ENCODE peak calls at places on chromosomes 7 and 10, in seven cellular contexts. M, K, Q, F, T, N and G are unnamed samples.

GRCh38 chr7:159239028-159239427 is 94.4 kb upstream of the VIPR2 start:
- DNase-seq in M (no peak), K (no peak), Q (no peak), F (no peak), T (no peak), N (no peak), G (no peak)

GRCh38 chr10:33529234-33529633 is 194.8 kb upstream of the NRP1 start:
- DNase-seq in M (no peak), K (no peak), Q (no peak), F (no peak), T (no peak), N (no peak), G (no peak)

GRCh38 chr7:149454750-149455149 is 6.1 kb downstream of the ZNF777 start:
- DNase-seq in M (no peak), K (no peak), Q (no peak), F (no peak), T (no peak), N (no peak), G (no peak)

GRCh38 chr7:138475377-138475776 is 15.3 kb downstream of the TRIM24 start:
- DNase-seq in M (no peak), K (no peak), Q (no peak), F (no peak), T (no peak), N (no peak), G (no peak)

GRCh38 chr7:25669954-25670841 is 441.9 kb upstream of the NPVF start:
- DNase-seq in M (peak), K (no peak), Q (no peak), F (no peak), T (no peak), N (no peak), G (no peak)

GRCh38 chr10:35768731-35769130 is 126.6 kb upstream of the FZD8 start:
- DNase-seq in M (no peak), K (no peak), Q (no peak), F (no peak), T (no peak), N (no peak), G (no peak)

GRCh38 chr7:144437370-144438191 is 34.1 kb upstream of the NOBOX start:
- DNase-seq in M (peak), K (peak), Q (peak), F (peak), T (no peak), N (peak), G (no peak)

GRCh38 chr7:45696476-45696875 is 122.3 kb downstream of the ADCY1 start:
- DNase-seq in M (no peak), K (no peak), Q (no peak), F (no peak), T (no peak), N (no peak), G (no peak)

GRCh38 chr10:14080795-14081194 is 249.9 kb downstream of the FRMD4A start:
- DNase-seq in M (no peak), K (no peak), Q (no peak), F (no peak), T (no peak), N (no peak), G (no peak)

GRCh38 chr10:114686013-114686412 is 27.9 kb upstream of the ABLIM1 start:
- DNase-seq in M (no peak), K (no peak), Q (no peak), F (no peak), T (no peak), N (no peak), G (no peak)

GRCh38 chr7:155795401-155795800 is 16.9 kb downstream of the SHH start:
- DNase-seq in M (no peak), K (no peak), Q (no peak), F (no peak), T (peak), N (no peak), G (no peak)

GRCh38 chr7:151663382-151664100 is 143.8 kb upstream of the RHEB start:
- DNase-seq in M (peak), K (no peak), Q (no peak), F (no peak), T (no peak), N (no peak), G (no peak)
- H3K27ac ChIP-seq in M (peak), K (no peak), Q (no peak), F (no peak), T (no peak), N (no peak), G (no peak)

DNA sequence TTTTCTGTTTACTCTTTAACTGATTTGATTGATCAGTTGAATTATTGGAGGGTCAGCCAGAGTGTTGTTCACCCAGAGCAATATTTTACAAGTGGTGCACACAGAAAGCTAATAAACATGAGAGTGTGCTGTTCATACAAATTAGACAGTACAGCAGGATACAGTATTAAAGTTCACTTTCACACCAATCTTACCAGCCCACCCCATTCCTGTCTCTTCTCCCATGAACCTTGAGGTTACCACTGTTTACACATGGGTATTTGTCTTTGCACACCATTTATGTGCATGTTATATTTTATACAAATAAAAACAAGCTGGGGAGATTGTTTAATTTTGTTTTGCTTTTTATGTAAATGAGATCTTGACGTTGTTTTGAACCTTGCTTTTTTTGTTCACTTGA is 6.5 kb downstream of the CALU start:
- DNase-seq in M (no peak), K (no peak), Q (no peak), F (no peak), T (no peak), N (no peak), G (no peak)
- H3K27ac ChIP-seq in M (no peak), K (no peak), Q (no peak), F (no peak), T (no peak), N (no peak), G (no peak)

GRCh38 chr10:1551636-1552338 is 185.5 kb downstream of the ADARB2 start:
- DNase-seq in M (no peak), K (no peak), Q (no peak), F (peak), T (peak), N (no peak), G (no peak)

GRCh38 chr10:1550616-1551015 is 186.7 kb downstream of the ADARB2 start:
- DNase-seq in M (no peak), K (no peak), Q (no peak), F (no peak), T (peak), N (no peak), G (no peak)

GRCh38 chr10:1553951-1554350 is 183.4 kb downstream of the ADARB2 start:
- DNase-seq in M (no peak), K (no peak), Q (no peak), F (no peak), T (peak), N (no peak), G (no peak)

GRCh38 chr10:1552881-1553595 is 184.3 kb downstream of the ADARB2 start:
- DNase-seq in M (no peak), K (no peak), Q (no peak), F (no peak), T (peak), N (no peak), G (no peak)

GRCh38 chr10:1552415-1552814 is 184.9 kb downstream of the ADARB2 start:
- DNase-seq in M (no peak), K (no peak), Q (no peak), F (no peak), T (peak), N (no peak), G (no peak)
- H3K27ac ChIP-seq in M (peak), K (no peak), Q (no peak), F (no peak), T (no peak), N (no peak), G (no peak)

GRCh38 chr10:43754569-43755260 is 106.0 kb upstream of the ZNF32 start:
- DNase-seq in M (no peak), K (no peak), Q (no peak), F (no peak), T (no peak), N (no peak), G (no peak)
- H3K27ac ChIP-seq in M (no peak), K (no peak), Q (no peak), F (no peak), T (no peak), N (no peak), G (no peak)